ENCODE peak calls at places on chromosome 14, in six cellular contexts. One of them, this sample, is unnamed.

GRCh38 chr14:87628129-87628528 is 364.9 kb downstream of the GALC start:
- DNase-seq in foreskin fibroblast: no peak
- DNase-seq in A172: peak; percentile 57
- DNase-seq in DMS53: peak; percentile 65
- DNase-seq in K562: no peak
- DNase-seq in ACHN: no peak
- DNase-seq in this sample: no peak

GRCh38 chr14:69043007-69043444 is 63.9 kb upstream of the ACTN1 start:
- DNase-seq in foreskin fibroblast: no peak
- DNase-seq in A172: no peak
- DNase-seq in DMS53: no peak
- DNase-seq in K562: no peak
- DNase-seq in ACHN: no peak
- DNase-seq in this sample: no peak

GRCh38 chr14:53399057-53399456 is 245.9 kb upstream of the DDHD1 start:
- DNase-seq in foreskin fibroblast: peak; percentile 50
- DNase-seq in A172: peak; percentile 59
- DNase-seq in DMS53: peak; percentile 12
- DNase-seq in K562: peak; percentile 5
- DNase-seq in ACHN: no peak
- DNase-seq in this sample: no peak

GRCh38 chr14:104806625-104807465 is 5.9 kb downstream of the ZBTB42 start:
- DNase-seq in foreskin fibroblast: no peak
- DNase-seq in A172: no peak
- DNase-seq in DMS53: no peak
- DNase-seq in K562: no peak
- DNase-seq in ACHN: no peak
- DNase-seq in this sample: no peak

GRCh38 chr14:64891839-64892375 is 12.2 kb upstream of the SPTB start:
- DNase-seq in foreskin fibroblast: peak; percentile 36
- DNase-seq in A172: peak; percentile 29
- DNase-seq in DMS53: peak; percentile 81
- DNase-seq in K562: no peak
- DNase-seq in ACHN: peak; percentile 57
- DNase-seq in this sample: peak; percentile 71

GRCh38 chr14:65413739-65414045 is 1.2 kb downstream of the FUT8 start:
- DNase-seq in foreskin fibroblast: no peak
- DNase-seq in A172: no peak
- DNase-seq in DMS53: no peak
- DNase-seq in K562: no peak
- DNase-seq in ACHN: no peak
- DNase-seq in this sample: peak; percentile 31

GRCh38 chr14:61034416-61035100 is 53.5 kb downstream of the SLC38A6 start:
- DNase-seq in foreskin fibroblast: no peak
- DNase-seq in A172: no peak
- DNase-seq in DMS53: peak; percentile 74
- DNase-seq in K562: no peak
- DNase-seq in ACHN: no peak
- DNase-seq in this sample: no peak

GRCh38 chr14:96194657-96195431 is 9.8 kb upstream of the BDKRB2 start:
- DNase-seq in foreskin fibroblast: no peak
- DNase-seq in A172: no peak
- DNase-seq in DMS53: no peak
- DNase-seq in K562: no peak
- DNase-seq in ACHN: no peak
- DNase-seq in this sample: no peak

GRCh38 chr14:71202881-71203280 is 295.6 kb downstream of the PCNX1 start:
- DNase-seq in foreskin fibroblast: no peak
- DNase-seq in A172: no peak
- DNase-seq in DMS53: no peak
- DNase-seq in K562: no peak
- DNase-seq in ACHN: no peak
- DNase-seq in this sample: no peak

GRCh38 chr14:64717870-64718269 is 13.6 kb downstream of the PLEKHG3 start:
- DNase-seq in foreskin fibroblast: no peak
- DNase-seq in A172: no peak
- DNase-seq in DMS53: peak; percentile 81
- DNase-seq in K562: no peak
- DNase-seq in ACHN: no peak
- DNase-seq in this sample: peak; percentile 29

GRCh38 chr14:99426265-99426664 is 54.4 kb downstream of the SETD3 start:
- DNase-seq in foreskin fibroblast: no peak
- DNase-seq in A172: no peak
- DNase-seq in DMS53: peak; percentile 36
- DNase-seq in K562: no peak
- DNase-seq in ACHN: no peak
- DNase-seq in this sample: no peak

GRCh38 chr14:78403278-78403815 is 233.2 kb downstream of the NRXN3 start:
- DNase-seq in foreskin fibroblast: no peak
- DNase-seq in A172: peak; percentile 0
- DNase-seq in DMS53: no peak
- DNase-seq in K562: no peak
- DNase-seq in ACHN: peak; percentile 80
- DNase-seq in this sample: no peak

GRCh38 chr14:50874842-50875241 is 3.0 kb downstream of the ABHD12B start:
- DNase-seq in foreskin fibroblast: no peak
- DNase-seq in A172: no peak
- DNase-seq in DMS53: peak; percentile 73
- DNase-seq in K562: no peak
- DNase-seq in ACHN: no peak
- DNase-seq in this sample: no peak

GRCh38 chr14:37591311-37591940 is 3.6 kb downstream of the FOXA1 start:
- DNase-seq in foreskin fibroblast: no peak
- DNase-seq in A172: no peak
- DNase-seq in DMS53: peak; percentile 67
- DNase-seq in K562: no peak
- DNase-seq in ACHN: no peak
- DNase-seq in this sample: no peak

GRCh38 chr14:51884086-51884927 is 23.9 kb downstream of the GNG2 start:
- DNase-seq in foreskin fibroblast: peak; percentile 75
- DNase-seq in A172: peak; percentile 38
- DNase-seq in DMS53: no peak
- DNase-seq in K562: no peak
- DNase-seq in ACHN: no peak
- DNase-seq in this sample: no peak

GRCh38 chr14:88802596-88802995 is 9.8 kb upstream of the EML5 start:
- DNase-seq in foreskin fibroblast: no peak
- DNase-seq in A172: no peak
- DNase-seq in DMS53: no peak
- DNase-seq in K562: no peak
- DNase-seq in ACHN: no peak
- DNase-seq in this sample: no peak

GRCh38 chr14:94544726-94545125 is 16.5 kb upstream of the SERPINA4 start:
- DNase-seq in foreskin fibroblast: no peak
- DNase-seq in A172: no peak
- DNase-seq in DMS53: no peak
- DNase-seq in K562: no peak
- DNase-seq in ACHN: no peak
- DNase-seq in this sample: no peak

GRCh38 chr14:92037989-92038388 is 1.9 kb downstream of the TRIP11 start:
- DNase-seq in foreskin fibroblast: no peak
- DNase-seq in A172: no peak
- DNase-seq in DMS53: no peak
- DNase-seq in K562: no peak
- DNase-seq in ACHN: no peak
- DNase-seq in this sample: no peak

GRCh38 chr14:103021817-103022668 is 35.3 kb downstream of the CDC42BPB start:
- DNase-seq in foreskin fibroblast: no peak
- DNase-seq in A172: no peak
- DNase-seq in DMS53: peak; percentile 69
- DNase-seq in K562: no peak
- DNase-seq in ACHN: no peak
- DNase-seq in this sample: no peak

GRCh38 chr14:67559639-67560038 is 26.5 kb downstream of the PLEKHH1 start:
- DNase-seq in foreskin fibroblast: no peak
- DNase-seq in A172: no peak
- DNase-seq in DMS53: no peak
- DNase-seq in K562: no peak
- DNase-seq in ACHN: no peak
- DNase-seq in this sample: no peak

GRCh38 chr14:42872775-42873174 is 1266.1 kb downstream of the LRFN5 start:
- DNase-seq in foreskin fibroblast: no peak
- DNase-seq in A172: no peak
- DNase-seq in DMS53: no peak
- DNase-seq in K562: no peak
- DNase-seq in ACHN: no peak
- DNase-seq in this sample: no peak

GRCh38 chr14:93045211-93045674 is 70.5 kb downstream of the ITPK1 start:
- DNase-seq in foreskin fibroblast: no peak
- DNase-seq in A172: peak; percentile 35
- DNase-seq in DMS53: no peak
- DNase-seq in K562: no peak
- DNase-seq in ACHN: no peak
- DNase-seq in this sample: no peak

GRCh38 chr14:83294941-83295340 is 1761.3 kb upstream of the SEL1L start:
- DNase-seq in foreskin fibroblast: no peak
- DNase-seq in A172: no peak
- DNase-seq in DMS53: no peak
- DNase-seq in K562: no peak
- DNase-seq in ACHN: peak; percentile 4
- DNase-seq in this sample: no peak

GRCh38 chr14:56379956-56380355 is 199.6 kb upstream of the TMEM260 start:
- DNase-seq in foreskin fibroblast: peak; percentile 29
- DNase-seq in A172: no peak
- DNase-seq in DMS53: no peak
- DNase-seq in K562: no peak
- DNase-seq in ACHN: no peak
- DNase-seq in this sample: no peak

GRCh38 chr14:83548061-83548839 is 1981.7 kb upstream of the FLRT2 start:
- DNase-seq in foreskin fibroblast: peak; percentile 67
- DNase-seq in A172: peak; percentile 27
- DNase-seq in DMS53: no peak
- DNase-seq in K562: no peak
- DNase-seq in ACHN: no peak
- DNase-seq in this sample: no peak